ENCODE peak calls at places on chromosomes 16 and 17, in six cellular contexts. I, D, C, L, F and O are unnamed samples.

GRCh38 chr16:58507195-58507962 is 7.4 kb downstream of the NDRG4 start:
- DNase-seq in I (no peak), D (no peak), L (no peak), F (no peak), C (no peak), O (no peak)

GRCh38 chr17:71342726-71343125 is 778.1 kb upstream of the SOX9 start:
- DNase-seq in I (no peak), D (no peak), C (no peak), L (no peak), F (no peak), O (no peak)

GRCh38 chr17:258045-258734 is 76.7 kb upstream of the DOC2B start:
- DNase-seq in F (no peak), L (no peak), I (no peak), D (no peak), C (no peak), O (no peak)

GRCh38 chr17:40843242-40843641 is 20.8 kb upstream of the KRT10 start:
- DNase-seq in F (no peak), D (no peak), I (no peak), C (no peak), L (no peak), O (no peak)

GRCh38 chr17:14580494-14580893 is 279.6 kb downstream of the HS3ST3B1 start:
- DNase-seq in D (no peak), I (no peak), L (no peak), C (no peak), F (no peak), O (no peak)

GRCh38 chr16:5010576-5011329 is 23.0 kb downstream of the NAGPA start:
- DNase-seq in F (peak), C (no peak), D (no peak), L (no peak), I (no peak), O (no peak)

GRCh38 chr16:85149776-85150175 is 37.5 kb upstream of the CIBAR2 start:
- DNase-seq in C (no peak), L (no peak), D (no peak), F (no peak), I (no peak), O (no peak)

GRCh38 chr16:24540575-24541240 is 1.3 kb downstream of the RBBP6 start:
- DNase-seq in D (no peak), L (no peak), F (no peak), C (peak), I (no peak), O (no peak)

GRCh38 chr16:67796099-67796718 is 10.2 kb downstream of the RANBP10 start:
- DNase-seq in D (no peak), I (no peak), C (no peak), L (no peak), F (no peak), O (no peak)

GRCh38 chr17:61183793-61184192 is 215.8 kb upstream of the TBX2 start:
- DNase-seq in I (no peak), C (no peak), D (no peak), F (no peak), L (no peak), O (no peak)

GRCh38 chr17:5241861-5242671 is 7.4 kb upstream of the SCIMP start:
- DNase-seq in D (no peak), L (no peak), I (no peak), F (no peak), C (no peak), O (no peak)

GRCh38 chr17:5238333-5238732 is 3.7 kb upstream of the SCIMP start:
- DNase-seq in I (no peak), F (no peak), D (no peak), L (no peak), C (no peak), O (no peak)

GRCh38 chr17:5236871-5237540 is 2.3 kb upstream of the SCIMP start:
- DNase-seq in D (no peak), I (no peak), L (no peak), F (no peak), C (no peak), O (no peak)

GRCh38 chr17:5234645-5235576 is at the start of gene SCIMP:
- DNase-seq in D (peak), L (no peak), F (no peak), C (no peak), I (no peak), O (no peak)

GRCh38 chr17:5237541-5238016 is 2.9 kb upstream of the SCIMP start:
- DNase-seq in C (peak), I (peak), F (peak), D (peak), L (peak), O (peak)
- TF ChIP-seq RAD21 in C (peak), I (peak), F (peak), D (peak), L (peak), O (peak)

GRCh38 chr17:62188713-62189112 is 123.6 kb upstream of the MED13 start:
- DNase-seq in C (no peak), F (peak), L (no peak), I (no peak), D (no peak), O (peak)
- TF ChIP-seq REST in C (no peak), F (no peak), L (no peak), I (no peak), D (no peak), O (no peak)

GRCh38 chr17:28173801-28174200 is 131.3 kb downstream of the NLK start:
- DNase-seq in F (no peak), C (no peak), D (no peak), I (no peak), L (no peak), O (no peak)
- TF ChIP-seq RAD21 in F (no peak), C (no peak), D (no peak), I (no peak), L (no peak), O (no peak)

GRCh38 chr16:521381-522210 is 5.9 kb upstream of the CAPN15 start:
- DNase-seq in L (no peak), C (no peak), I (no peak), F (no peak), D (no peak), O (no peak)
- TF ChIP-seq REST in L (no peak), C (no peak), I (no peak), F (no peak), D (no peak), O (no peak)

GRCh38 chr16:11188801-11189740 is 66.9 kb downstream of the SOCS1 start:
- DNase-seq in F (no peak), I (no peak), C (no peak), L (no peak), D (no peak), O (no peak)

GRCh38 chr16:11183951-11184350 is 72.1 kb downstream of the SOCS1 start:
- DNase-seq in L (no peak), I (no peak), F (no peak), C (no peak), D (no peak), O (no peak)

GRCh38 chr16:11190585-11191565 is 65.1 kb downstream of the SOCS1 start:
- DNase-seq in D (no peak), L (no peak), F (no peak), I (no peak), C (no peak), O (no peak)

GRCh38 chr16:11191665-11192064 is 64.3 kb downstream of the SOCS1 start:
- DNase-seq in D (no peak), L (no peak), F (no peak), I (no peak), C (no peak), O (no peak)

DNA sequence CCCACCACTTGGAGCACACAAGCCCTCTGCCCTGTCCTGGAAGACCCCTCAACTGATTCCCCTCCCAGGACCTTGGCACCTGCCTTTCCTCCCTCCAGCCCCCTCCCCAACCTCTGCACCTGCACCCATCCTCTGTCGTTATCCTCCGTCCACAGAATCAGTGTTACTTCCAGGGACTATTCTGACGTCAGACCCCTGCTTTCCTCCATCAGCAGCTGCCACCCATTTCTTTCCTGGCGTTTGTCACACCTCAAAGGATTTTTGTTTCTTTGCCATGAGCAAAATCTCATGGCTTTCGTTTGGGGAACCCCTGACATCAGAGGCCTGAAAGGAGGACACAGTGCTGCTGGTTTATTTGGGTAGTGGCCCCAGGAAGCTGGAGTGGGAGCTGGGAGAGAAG is 68.5 kb downstream of the SOCS1 start:
- DNase-seq in D (no peak), I (no peak), F (no peak), L (no peak), C (no peak), O (no peak)
- TF ChIP-seq RAD21 in D (no peak), I (no peak), F (no peak), L (no peak), C (no peak), O (no peak)